ENCODE peak calls at places on chromosomes 7 and 10, in five cellular contexts. One of them, this sample, is unnamed.

GRCh38 chr7:144854839-144855424 is 19.1 kb upstream of the TPK1 start:
- DNase-seq in Peyer's patch: no peak
- DNase-seq in body of pancreas: no peak
- DNase-seq in uterus: no peak
- DNase-seq in heart left ventricle: no peak
- DNase-seq in this sample: no peak

GRCh38 chr10:82814635-82815034 is 939.6 kb downstream of the NRG3 start:
- DNase-seq in uterus: no peak
- DNase-seq in Peyer's patch: no peak
- DNase-seq in body of pancreas: no peak
- DNase-seq in heart left ventricle: no peak
- DNase-seq in this sample: no peak

GRCh38 chr10:44259090-44259874 is 125.6 kb downstream of the CXCL12 start:
- DNase-seq in body of pancreas: peak
- DNase-seq in Peyer's patch: no peak
- DNase-seq in heart left ventricle: no peak
- DNase-seq in uterus: no peak
- DNase-seq in this sample: no peak

GRCh38 chr7:1672851-1673486 is 2.9 kb downstream of the ELFN1 start:
- DNase-seq in body of pancreas: no peak
- DNase-seq in uterus: peak
- DNase-seq in Peyer's patch: no peak
- DNase-seq in heart left ventricle: peak
- DNase-seq in this sample: no peak

GRCh38 chr10:51879238-51879637 is 179.8 kb upstream of the CSTF2T start:
- DNase-seq in body of pancreas: no peak
- DNase-seq in Peyer's patch: no peak
- DNase-seq in heart left ventricle: no peak
- DNase-seq in uterus: peak
- DNase-seq in this sample: peak

GRCh38 chr7:40436761-40437160 is 302.0 kb downstream of the SUGCT start:
- DNase-seq in Peyer's patch: no peak
- DNase-seq in heart left ventricle: no peak
- DNase-seq in body of pancreas: no peak
- DNase-seq in uterus: no peak
- DNase-seq in this sample: no peak

GRCh38 chr10:79052311-79053080 is 16.3 kb upstream of the ZMIZ1 start:
- DNase-seq in uterus: peak
- DNase-seq in Peyer's patch: no peak
- DNase-seq in body of pancreas: peak
- DNase-seq in heart left ventricle: peak
- DNase-seq in this sample: peak

GRCh38 chr7:114375914-114376313 is 38.7 kb upstream of the FOXP2 start:
- DNase-seq in uterus: no peak
- DNase-seq in heart left ventricle: no peak
- DNase-seq in Peyer's patch: no peak
- DNase-seq in body of pancreas: no peak
- DNase-seq in this sample: no peak

GRCh38 chr7:87933605-87933952 is 472 bp upstream of the ADAM22 start:
- DNase-seq in uterus: no peak
- DNase-seq in Peyer's patch: no peak
- DNase-seq in body of pancreas: no peak
- DNase-seq in heart left ventricle: no peak
- DNase-seq in this sample: no peak

GRCh38 chr7:15750741-15751140 is 64.3 kb upstream of the MEOX2 start:
- DNase-seq in heart left ventricle: no peak
- DNase-seq in Peyer's patch: no peak
- DNase-seq in uterus: no peak
- DNase-seq in body of pancreas: no peak
- DNase-seq in this sample: no peak

GRCh38 chr7:20220824-20221547 is 3.8 kb upstream of the MACC1 start:
- DNase-seq in body of pancreas: no peak
- DNase-seq in uterus: no peak
- DNase-seq in Peyer's patch: no peak
- DNase-seq in heart left ventricle: no peak
- DNase-seq in this sample: peak

GRCh38 chr7:258476-259190 is 31.3 kb upstream of the FOXL3 start:
- DNase-seq in body of pancreas: no peak
- DNase-seq in Peyer's patch: no peak
- DNase-seq in uterus: no peak
- DNase-seq in heart left ventricle: peak
- DNase-seq in this sample: no peak

GRCh38 chr7:132461043-132461592 is 115.2 kb downstream of the PLXNA4 start:
- DNase-seq in Peyer's patch: no peak
- DNase-seq in body of pancreas: no peak
- DNase-seq in uterus: no peak
- DNase-seq in heart left ventricle: no peak
- DNase-seq in this sample: no peak

GRCh38 chr10:122252805-122253204 is 18.3 kb upstream of the BTBD16 start:
- DNase-seq in heart left ventricle: no peak
- DNase-seq in Peyer's patch: no peak
- DNase-seq in uterus: no peak
- DNase-seq in body of pancreas: no peak
- DNase-seq in this sample: no peak

GRCh38 chr7:85041599-85042216 is 145.1 kb downstream of the SEMA3D start:
- DNase-seq in heart left ventricle: no peak
- DNase-seq in uterus: peak
- DNase-seq in body of pancreas: peak
- DNase-seq in Peyer's patch: peak
- DNase-seq in this sample: peak

GRCh38 chr7:80385512-80385911 is 126.4 kb downstream of the GNAT3 start:
- DNase-seq in heart left ventricle: no peak
- DNase-seq in uterus: no peak
- DNase-seq in Peyer's patch: no peak
- DNase-seq in body of pancreas: no peak
- DNase-seq in this sample: no peak

GRCh38 chr10:132233501-132234075 is 46.8 kb downstream of the DPYSL4 start:
- DNase-seq in uterus: no peak
- DNase-seq in Peyer's patch: no peak
- DNase-seq in body of pancreas: no peak
- DNase-seq in heart left ventricle: peak
- DNase-seq in this sample: no peak

GRCh38 chr10:101006593-101007098 is 7.0 kb downstream of the LZTS2 start:
- DNase-seq in heart left ventricle: peak
- DNase-seq in uterus: peak
- DNase-seq in body of pancreas: no peak
- DNase-seq in Peyer's patch: no peak
- DNase-seq in this sample: no peak

GRCh38 chr7:2242541-2243482 is 786 bp downstream of the NUDT1 start:
- DNase-seq in body of pancreas: no peak
- DNase-seq in uterus: no peak
- DNase-seq in heart left ventricle: no peak
- DNase-seq in Peyer's patch: no peak
- DNase-seq in this sample: no peak

GRCh38 chr7:116512524-116513188 is 12.2 kb upstream of the CAV1 start:
- DNase-seq in uterus: no peak
- DNase-seq in heart left ventricle: no peak
- DNase-seq in body of pancreas: no peak
- DNase-seq in Peyer's patch: no peak
- DNase-seq in this sample: no peak

GRCh38 chr7:40199076-40199802 is 64.4 kb downstream of the SUGCT start:
- DNase-seq in body of pancreas: no peak
- DNase-seq in uterus: no peak
- DNase-seq in heart left ventricle: no peak
- DNase-seq in Peyer's patch: no peak
- DNase-seq in this sample: no peak

GRCh38 chr7:101538596-101539459 is 90.3 kb downstream of the MYL10 start:
- DNase-seq in heart left ventricle: peak
- DNase-seq in Peyer's patch: peak
- DNase-seq in uterus: no peak
- DNase-seq in body of pancreas: peak
- DNase-seq in this sample: peak

GRCh38 chr10:71868192-71868697 is 17.2 kb upstream of the PSAP start:
- DNase-seq in uterus: no peak
- DNase-seq in heart left ventricle: no peak
- DNase-seq in Peyer's patch: peak
- DNase-seq in body of pancreas: peak
- DNase-seq in this sample: peak

GRCh38 chr10:111648046-111648445 is 535.5 kb downstream of the GPAM start:
- DNase-seq in uterus: no peak
- DNase-seq in heart left ventricle: no peak
- DNase-seq in Peyer's patch: no peak
- DNase-seq in body of pancreas: no peak
- DNase-seq in this sample: no peak

GRCh38 chr7:14424675-14425074 is 435.2 kb upstream of the ETV1 start:
- DNase-seq in uterus: no peak
- DNase-seq in Peyer's patch: no peak
- DNase-seq in body of pancreas: no peak
- DNase-seq in heart left ventricle: no peak
- DNase-seq in this sample: no peak

GRCh38 chr10:71854031-71854430 is 3.0 kb upstream of the PSAP start:
- DNase-seq in heart left ventricle: no peak
- DNase-seq in Peyer's patch: no peak
- DNase-seq in body of pancreas: no peak
- DNase-seq in uterus: no peak
- DNase-seq in this sample: no peak

GRCh38 chr10:49324711-49325110 is 25.7 kb downstream of the C10orf71 start:
- DNase-seq in heart left ventricle: no peak
- DNase-seq in body of pancreas: no peak
- DNase-seq in Peyer's patch: peak
- DNase-seq in uterus: no peak
- DNase-seq in this sample: no peak
- TF ChIP-seq CTCF in heart left ventricle: no peak
- TF ChIP-seq CTCF in body of pancreas: no peak
- TF ChIP-seq CTCF in Peyer's patch: no peak
- TF ChIP-seq CTCF in uterus: no peak
- TF ChIP-seq CTCF in this sample: no peak

GRCh38 chr7:105675873-105676484 is 94.7 kb upstream of the EFCAB10 start:
- DNase-seq in heart left ventricle: peak
- DNase-seq in uterus: no peak
- DNase-seq in body of pancreas: peak
- DNase-seq in Peyer's patch: peak
- DNase-seq in this sample: peak

GRCh38 chr7:105674200-105675030 is 93.1 kb upstream of the EFCAB10 start:
- DNase-seq in body of pancreas: peak
- DNase-seq in Peyer's patch: no peak
- DNase-seq in heart left ventricle: no peak
- DNase-seq in uterus: no peak
- DNase-seq in this sample: peak

GRCh38 chr7:105678811-105679495 is 97.7 kb upstream of the EFCAB10 start:
- DNase-seq in Peyer's patch: peak
- DNase-seq in uterus: peak
- DNase-seq in body of pancreas: peak
- DNase-seq in heart left ventricle: peak
- DNase-seq in this sample: peak

GRCh38 chr7:105677803-105678583 is 96.7 kb upstream of the EFCAB10 start:
- DNase-seq in body of pancreas: no peak
- DNase-seq in Peyer's patch: peak
- DNase-seq in uterus: no peak
- DNase-seq in heart left ventricle: no peak
- DNase-seq in this sample: no peak

DNA sequence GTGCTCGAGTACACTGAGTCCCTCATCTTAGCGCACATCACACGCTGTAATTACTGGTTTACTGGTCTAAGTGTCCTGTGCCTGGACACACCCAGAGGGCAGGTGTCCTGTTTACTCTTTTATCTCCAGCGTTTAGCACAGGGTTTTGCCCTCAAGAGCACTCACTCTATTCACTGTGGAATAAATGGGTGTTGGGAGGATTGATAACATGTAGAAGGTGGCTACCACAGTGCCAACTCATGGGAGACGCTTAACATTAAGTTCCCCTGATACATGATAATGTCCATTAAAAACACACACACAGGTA is 96.1 kb upstream of the EFCAB10 start:
- DNase-seq in body of pancreas: no peak
- DNase-seq in uterus: no peak
- DNase-seq in Peyer's patch: no peak
- DNase-seq in heart left ventricle: no peak
- DNase-seq in this sample: no peak
- H3K4me3 ChIP-seq in body of pancreas: no peak
- H3K4me3 ChIP-seq in uterus: no peak
- H3K4me3 ChIP-seq in Peyer's patch: no peak
- H3K4me3 ChIP-seq in heart left ventricle: no peak
- H3K4me3 ChIP-seq in this sample: no peak

GRCh38 chr7:45564886-45565455 is 9.2 kb upstream of the ADCY1 start:
- DNase-seq in uterus: no peak
- DNase-seq in body of pancreas: no peak
- DNase-seq in Peyer's patch: no peak
- DNase-seq in heart left ventricle: no peak
- DNase-seq in this sample: no peak

GRCh38 chr7:45563401-45563800 is 10.8 kb upstream of the ADCY1 start:
- DNase-seq in uterus: no peak
- DNase-seq in heart left ventricle: no peak
- DNase-seq in body of pancreas: no peak
- DNase-seq in Peyer's patch: no peak
- DNase-seq in this sample: no peak

GRCh38 chr7:45563804-45564461 is 10.2 kb upstream of the ADCY1 start:
- DNase-seq in uterus: no peak
- DNase-seq in body of pancreas: no peak
- DNase-seq in Peyer's patch: no peak
- DNase-seq in heart left ventricle: peak
- DNase-seq in this sample: no peak

GRCh38 chr7:45566386-45566785 is 7.8 kb upstream of the ADCY1 start:
- DNase-seq in uterus: no peak
- DNase-seq in heart left ventricle: no peak
- DNase-seq in Peyer's patch: no peak
- DNase-seq in body of pancreas: no peak
- DNase-seq in this sample: no peak

DNA sequence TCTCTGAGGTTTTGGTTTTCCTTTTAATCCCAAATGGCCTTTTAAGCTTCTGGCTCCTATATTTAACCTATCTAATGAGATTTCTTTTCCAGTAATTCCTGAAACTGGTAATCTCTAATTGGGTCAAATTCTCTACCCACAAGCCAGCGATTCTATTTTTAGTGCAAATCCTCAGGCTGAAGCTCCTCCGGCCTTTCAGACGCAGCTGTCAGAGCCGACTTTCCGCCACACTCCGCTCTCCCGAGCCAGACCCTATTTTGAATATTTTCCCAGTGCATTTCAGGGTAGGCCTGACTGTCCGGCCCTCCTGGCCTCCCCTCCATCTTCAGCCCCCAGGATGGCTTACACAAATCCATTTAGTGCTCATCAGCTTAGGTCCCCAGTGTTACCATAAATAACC is 9.7 kb upstream of the ADCY1 start:
- DNase-seq in Peyer's patch: no peak
- DNase-seq in heart left ventricle: no peak
- DNase-seq in body of pancreas: no peak
- DNase-seq in uterus: no peak
- DNase-seq in this sample: no peak
- TF ChIP-seq POLR2A in Peyer's patch: no peak
- TF ChIP-seq POLR2A in heart left ventricle: no peak
- TF ChIP-seq POLR2A in body of pancreas: no peak
- TF ChIP-seq POLR2A in uterus: no peak
- TF ChIP-seq POLR2A in this sample: no peak

DNA sequence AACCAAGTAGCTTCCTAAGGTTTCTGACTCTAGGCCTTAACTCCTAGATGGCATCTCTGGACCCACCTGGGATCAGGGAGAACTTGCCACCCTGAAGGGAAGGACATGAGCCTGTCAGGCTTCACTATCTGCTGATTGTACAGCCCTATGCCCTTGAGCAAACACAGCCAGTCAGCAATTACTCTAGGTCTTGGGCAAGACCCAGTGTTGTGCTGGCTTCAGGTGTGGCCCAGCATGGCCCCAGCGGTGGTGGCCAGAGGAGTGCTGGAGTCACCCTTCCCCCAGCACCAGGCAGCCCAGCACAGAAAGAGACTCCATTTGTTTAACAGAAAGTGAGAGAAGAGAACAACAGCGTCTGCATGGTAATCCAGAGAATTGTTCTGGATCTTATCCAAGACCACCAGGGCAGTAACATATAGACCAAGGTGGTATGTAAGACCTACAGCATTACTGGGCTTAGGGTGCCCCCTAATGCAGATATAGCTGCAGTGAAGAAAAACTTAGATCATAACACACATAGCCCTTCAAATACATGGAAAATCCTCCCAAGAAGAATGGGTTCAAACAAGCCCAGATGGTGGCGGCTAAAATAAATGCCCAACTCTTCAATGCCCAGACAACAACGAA is 207.7 kb downstream of the MAGI2 start:
- DNase-seq in Peyer's patch: no peak
- DNase-seq in body of pancreas: no peak
- DNase-seq in uterus: no peak
- DNase-seq in heart left ventricle: no peak
- DNase-seq in this sample: no peak
- TF ChIP-seq CTCF in Peyer's patch: no peak
- TF ChIP-seq CTCF in body of pancreas: no peak
- TF ChIP-seq CTCF in uterus: no peak
- TF ChIP-seq CTCF in heart left ventricle: no peak
- TF ChIP-seq CTCF in this sample: no peak

This sample was measured in adrenal gland.